ENCODE peak calls at places on chromosomes 2 and 18, in seven cellular contexts. D is mammary epithelial cell, Z is cardiac muscle cell, H is dorsolateral prefrontal cortex, T is heart right ventricle, V is Peyer's patch, E is tibial artery. R is an unnamed sample.

GRCh38 chr18:36628435-36629094 is 200.2 kb downstream of the TPGS2 start:
- DNase-seq in E (no peak), V (no peak), T (no peak), Z (no peak), D (peak), H (no peak), R (no peak)

GRCh38 chr2:218130373-218130772 is 4.5 kb downstream of the CXCR2 start:
- DNase-seq in E (no peak), D (no peak), H (no peak), T (no peak), Z (no peak), V (no peak), R (no peak)

GRCh38 chr2:152518656-152519580 is 183.9 kb downstream of the FMNL2 start:
- DNase-seq in Z (no peak), H (no peak), E (no peak), T (no peak), V (no peak), D (peak), R (no peak)

GRCh38 chr2:158194229-158194628 is 92.6 kb downstream of the UPP2 start:
- DNase-seq in Z (no peak), V (no peak), D (no peak), T (no peak), E (no peak), H (no peak), R (no peak)

GRCh38 chr2:159096896-159097295 is 128.5 kb downstream of the TANC1 start:
- DNase-seq in V (no peak), H (no peak), T (no peak), E (no peak), Z (no peak), D (no peak), R (no peak)

GRCh38 chr2:64859208-64860161 is 129.7 kb upstream of the SLC1A4 start:
- DNase-seq in H (peak), T (peak), E (peak), Z (peak), D (peak), V (peak), R (peak)

GRCh38 chr2:120826260-120826648 is 90.6 kb downstream of the GLI2 start:
- DNase-seq in T (no peak), Z (no peak), H (no peak), D (no peak), E (peak), V (no peak), R (no peak)

GRCh38 chr2:181104512-181105121 is 124.2 kb downstream of the UBE2E3 start:
- DNase-seq in V (no peak), E (no peak), H (no peak), D (peak), Z (peak), T (no peak), R (no peak)

GRCh38 chr2:44639399-44639798 is 277.7 kb downstream of the CAMKMT start:
- DNase-seq in E (no peak), V (no peak), H (no peak), Z (no peak), D (no peak), T (no peak), R (no peak)

DNA sequence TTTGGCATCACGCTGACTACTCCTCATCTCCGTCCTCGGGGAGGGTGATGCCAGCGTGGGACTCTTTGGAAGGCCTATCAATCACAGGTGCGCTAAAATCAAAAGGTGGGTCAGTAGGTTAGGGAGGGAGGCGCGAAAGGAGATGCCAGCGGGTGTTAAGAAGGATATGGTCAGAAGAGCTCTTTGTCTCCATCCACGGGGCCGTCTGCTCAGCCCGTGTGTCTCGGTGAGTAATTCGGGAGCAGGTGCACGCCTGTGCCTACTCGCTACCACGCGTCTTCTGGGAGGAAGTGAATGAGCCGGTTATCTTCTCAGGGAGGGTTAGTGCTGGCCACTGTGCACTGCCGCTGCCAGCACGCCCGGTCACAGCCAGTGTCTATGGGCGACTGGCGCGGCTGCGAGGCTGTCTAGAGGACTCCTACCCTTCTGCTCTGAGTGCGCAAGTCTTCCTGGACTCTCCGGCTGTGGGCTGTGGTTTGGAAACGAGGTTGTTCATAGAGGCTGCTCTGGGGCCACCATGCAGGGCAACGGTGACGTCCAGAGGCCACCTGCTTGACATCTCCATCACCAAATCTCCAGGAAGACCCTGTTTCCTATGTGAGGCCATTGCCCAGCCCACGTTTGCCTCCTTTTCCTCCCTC is 153.4 kb downstream of the MBP start:
- DNase-seq in V (no peak), D (no peak), T (no peak), E (no peak), H (no peak), Z (no peak), R (peak)
- H3K4me3 ChIP-seq in V (no peak), D (no peak), T (no peak), E (no peak), H (no peak), Z (no peak), R (no peak)

GRCh38 chr18:26074256-26074655 is 16.2 kb downstream of the SS18 start:
- DNase-seq in H (no peak), E (no peak), V (no peak), D (no peak), T (no peak), Z (no peak), R (no peak)
- H3K27ac ChIP-seq in H (no peak), E (no peak), V (no peak), D (no peak), T (no peak), Z (no peak), R (no peak)

GRCh38 chr2:164877169-164877568 is 35.5 kb upstream of the COBLL1 start:
- DNase-seq in V (no peak), E (no peak), H (no peak), T (no peak), Z (no peak), D (no peak), R (no peak)

GRCh38 chr2:164869420-164869772 is 27.8 kb upstream of the COBLL1 start:
- DNase-seq in E (no peak), H (no peak), V (no peak), Z (no peak), D (no peak), T (no peak), R (no peak)

GRCh38 chr2:164871404-164871803 is 29.8 kb upstream of the COBLL1 start:
- DNase-seq in Z (no peak), H (no peak), D (no peak), T (no peak), E (no peak), V (no peak), R (no peak)

GRCh38 chr2:164875334-164876205 is 33.9 kb upstream of the COBLL1 start:
- DNase-seq in E (no peak), T (no peak), V (no peak), D (no peak), Z (no peak), H (no peak), R (no peak)

DNA sequence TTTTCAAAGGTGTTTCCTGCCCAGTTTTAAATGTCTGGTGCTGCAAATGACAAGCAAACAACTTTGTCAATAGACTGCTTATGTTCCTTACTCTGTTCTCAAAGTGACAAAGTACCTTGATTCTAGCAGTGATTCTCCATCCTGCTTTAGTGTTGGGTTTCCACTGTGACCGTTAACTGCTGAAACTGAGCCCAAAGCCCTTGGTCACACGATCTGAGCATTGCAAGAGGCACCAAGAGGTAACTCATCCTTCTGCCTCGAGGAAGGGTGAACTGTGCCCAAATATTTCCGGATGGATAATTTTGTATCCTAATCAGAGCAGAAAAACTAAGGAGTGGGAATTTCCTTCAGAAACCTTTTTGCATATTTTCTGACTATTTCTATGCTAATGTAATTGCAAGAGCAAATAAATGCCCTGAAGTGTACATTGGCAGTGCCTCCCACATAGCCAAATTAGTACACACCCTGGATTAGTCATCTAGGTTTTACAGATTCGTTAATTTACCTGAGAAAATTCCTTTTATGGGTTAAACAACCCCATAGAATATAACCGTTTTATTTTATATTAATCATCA is 31.6 kb upstream of the COBLL1 start:
- DNase-seq in T (no peak), D (peak), E (no peak), Z (no peak), H (no peak), V (no peak), R (no peak)
- TF ChIP-seq CTCF in T (no peak), D (no peak), E (no peak), Z (no peak), H (no peak), V (no peak), R (no peak)

DNA sequence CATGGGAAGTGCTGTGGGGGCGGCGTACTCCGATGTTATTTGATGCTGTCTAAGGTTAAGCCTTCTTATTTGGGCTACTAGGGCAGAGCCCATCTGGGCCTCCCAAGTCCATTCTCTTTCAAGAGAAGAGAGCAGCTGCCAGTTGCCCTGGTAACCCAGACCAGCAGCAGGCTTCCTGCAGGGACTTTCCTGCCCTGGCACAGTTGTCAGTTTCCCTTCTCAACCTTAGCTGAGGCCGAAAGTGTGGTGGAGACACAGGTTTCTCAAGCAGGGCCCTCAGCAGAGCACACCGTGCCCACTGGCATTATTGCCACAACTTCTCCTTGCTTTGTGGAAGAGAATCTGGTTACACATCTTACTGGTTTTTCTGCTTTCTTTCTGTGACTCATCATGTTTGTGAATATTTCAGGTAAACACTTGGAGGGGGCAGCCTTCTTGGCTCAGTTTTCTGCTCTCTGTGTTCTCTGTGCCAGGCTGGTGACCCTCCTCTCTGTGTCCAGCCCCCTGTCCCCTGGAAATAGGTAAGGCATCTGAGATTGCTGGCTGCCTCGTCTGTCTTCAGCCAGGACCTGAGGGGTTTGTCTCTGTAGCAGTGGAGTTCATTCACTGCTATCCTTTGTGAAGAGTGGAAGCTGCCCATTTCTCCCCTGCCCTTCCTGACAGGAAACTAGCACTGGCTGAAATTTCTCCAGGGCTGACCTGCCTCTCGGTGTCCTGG is 111.0 kb downstream of the B3GNT2 start:
- DNase-seq in Z (no peak), T (no peak), D (peak), V (no peak), E (no peak), H (no peak), R (no peak)
- H3K4me3 ChIP-seq in Z (no peak), T (no peak), D (no peak), V (no peak), E (no peak), H (no peak), R (no peak)

GRCh38 chr2:3469486-3469885 is 49.8 kb downstream of the ADI1 start:
- DNase-seq in Z (no peak), H (no peak), V (no peak), E (no peak), D (no peak), T (no peak), R (no peak)

GRCh38 chr2:3472966-3473365 is 46.4 kb downstream of the ADI1 start:
- DNase-seq in D (no peak), E (no peak), V (no peak), T (no peak), Z (no peak), H (no peak), R (no peak)

GRCh38 chr2:3470166-3470651 is 49.1 kb downstream of the ADI1 start:
- DNase-seq in T (peak), V (no peak), H (no peak), E (peak), Z (no peak), D (peak), R (peak)

GRCh38 chr2:3472296-3472695 is 47.0 kb downstream of the ADI1 start:
- DNase-seq in E (no peak), V (no peak), T (no peak), Z (no peak), D (no peak), H (no peak), R (no peak)

GRCh38 chr2:3470856-3471737 is 48.2 kb downstream of the ADI1 start:
- DNase-seq in D (no peak), T (no peak), Z (no peak), E (no peak), V (no peak), H (no peak), R (no peak)
- H3K27ac ChIP-seq in D (no peak), T (peak), Z (no peak), E (peak), V (peak), H (peak), R (peak)

GRCh38 chr2:54724560-54725342 is 1.3 kb downstream of the EML6 start:
- DNase-seq in T (no peak), V (peak), H (peak), E (no peak), D (peak), Z (peak), R (no peak)
- TF ChIP-seq CTCF in T (no peak), V (no peak), H (no peak), E (no peak), D (no peak), Z (no peak), R (no peak)

GRCh38 chr2:9205481-9205880 is 1.1 kb upstream of the ASAP2 start:
- DNase-seq in V (no peak), D (no peak), Z (no peak), T (no peak), E (no peak), H (no peak), R (peak)

GRCh38 chr2:9207641-9208301 is 1.2 kb downstream of the ASAP2 start:
- DNase-seq in D (peak), H (no peak), T (no peak), E (no peak), V (peak), Z (peak), R (no peak)

GRCh38 chr2:9204939-9205338 is 1.7 kb upstream of the ASAP2 start:
- DNase-seq in T (no peak), Z (no peak), V (no peak), H (no peak), D (no peak), E (no peak), R (no peak)

GRCh38 chr2:9205963-9206948 is at the start of gene ASAP2:
- DNase-seq in H (peak), T (peak), E (peak), D (peak), V (peak), Z (peak), R (peak)

DNA sequence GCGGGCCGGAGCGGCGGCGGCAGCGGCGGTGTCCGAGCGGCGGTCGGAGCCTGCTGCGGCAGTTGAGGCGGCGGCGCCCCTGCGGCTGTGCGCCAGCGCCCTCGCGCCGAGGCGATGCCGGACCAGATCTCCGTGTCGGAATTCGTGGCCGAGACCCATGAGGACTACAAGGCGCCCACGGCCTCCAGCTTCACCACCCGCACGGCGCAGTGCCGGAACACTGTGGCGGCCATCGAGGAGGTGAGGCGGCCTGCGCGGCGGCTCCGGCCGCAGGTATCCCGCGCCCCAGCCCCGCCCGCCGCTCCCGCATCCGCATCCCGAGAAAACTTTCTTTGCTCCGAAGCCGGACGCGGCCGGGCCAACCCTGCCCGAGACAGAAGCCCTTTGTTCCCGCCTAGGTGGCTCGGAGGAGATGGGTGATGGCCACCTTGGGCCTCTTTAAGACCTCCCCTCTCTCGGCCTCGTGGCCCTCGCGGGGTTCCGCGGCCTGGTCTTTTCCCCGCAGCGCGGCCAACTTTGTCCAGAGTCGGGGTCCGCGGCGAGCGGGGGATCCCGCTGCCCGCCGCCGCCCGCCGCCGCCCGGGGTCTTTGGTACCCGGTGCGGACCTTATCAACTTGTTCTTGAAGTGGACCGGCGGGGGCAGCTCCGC is 504 bp downstream of the ASAP2 start:
- DNase-seq in E (peak), V (peak), H (no peak), D (no peak), Z (no peak), T (no peak), R (peak)
- H3K4me3 ChIP-seq in E (peak), V (peak), H (peak), D (peak), Z (peak), T (peak), R (peak)